ENCODE peak calls at places on chromosomes 5 and 9, in five cellular contexts. One of them, this sample, is unnamed. For H3K4me1, the result is how much of the 10 kb centered on the place peaks cover.

GRCh38 chr9:121288874-121289553 is 21.1 kb downstream of the GSN start:
- DNase-seq in lower lobe of right lung: peak
- DNase-seq in cardiac muscle cell: peak
- DNase-seq in suprapubic skin: peak
- DNase-seq in body of pancreas: peak
- DNase-seq in this sample: peak

GRCh38 chr5:22316291-22316690 is 536.9 kb downstream of the CDH12 start:
- DNase-seq in lower lobe of right lung: no peak
- DNase-seq in cardiac muscle cell: no peak
- DNase-seq in suprapubic skin: no peak
- DNase-seq in body of pancreas: no peak
- DNase-seq in this sample: no peak

GRCh38 chr9:127520941-127521918 is 69.9 kb downstream of the LRSAM1 start:
- DNase-seq in lower lobe of right lung: no peak
- DNase-seq in cardiac muscle cell: peak
- DNase-seq in suprapubic skin: no peak
- DNase-seq in body of pancreas: no peak
- DNase-seq in this sample: no peak

GRCh38 chr9:113381909-113382411 is 5.2 kb upstream of the HDHD3 start:
- DNase-seq in lower lobe of right lung: no peak
- DNase-seq in cardiac muscle cell: no peak
- DNase-seq in suprapubic skin: no peak
- DNase-seq in body of pancreas: peak
- DNase-seq in this sample: no peak

GRCh38 chr5:60929024-60929423 is 15.8 kb downstream of the ERCC8 start:
- DNase-seq in lower lobe of right lung: no peak
- DNase-seq in cardiac muscle cell: peak
- DNase-seq in suprapubic skin: no peak
- DNase-seq in body of pancreas: no peak
- DNase-seq in this sample: no peak

GRCh38 chr5:40383719-40384651 is 295.7 kb upstream of the PTGER4 start:
- DNase-seq in lower lobe of right lung: no peak
- DNase-seq in cardiac muscle cell: peak
- DNase-seq in suprapubic skin: no peak
- DNase-seq in body of pancreas: no peak
- DNase-seq in this sample: no peak

GRCh38 chr9:36867672-36868471 is 166.2 kb downstream of the PAX5 start:
- DNase-seq in lower lobe of right lung: no peak
- DNase-seq in cardiac muscle cell: no peak
- DNase-seq in suprapubic skin: no peak
- DNase-seq in body of pancreas: peak
- DNase-seq in this sample: peak

GRCh38 chr5:76386360-76386759 is 16.7 kb upstream of the IQGAP2 start:
- DNase-seq in lower lobe of right lung: peak
- DNase-seq in cardiac muscle cell: no peak
- DNase-seq in suprapubic skin: no peak
- DNase-seq in body of pancreas: peak
- DNase-seq in this sample: peak

GRCh38 chr9:83403864-83404263 is 134.3 kb downstream of the FRMD3 start:
- DNase-seq in lower lobe of right lung: no peak
- DNase-seq in cardiac muscle cell: peak
- DNase-seq in suprapubic skin: no peak
- DNase-seq in body of pancreas: no peak
- DNase-seq in this sample: no peak

GRCh38 chr5:2780421-2781171 is 29.1 kb upstream of the IRX2 start:
- DNase-seq in lower lobe of right lung: peak
- DNase-seq in cardiac muscle cell: no peak
- DNase-seq in suprapubic skin: no peak
- DNase-seq in body of pancreas: no peak
- DNase-seq in this sample: no peak

GRCh38 chr9:95129651-95130291 is 187.7 kb downstream of the FANCC start:
- DNase-seq in lower lobe of right lung: no peak
- DNase-seq in cardiac muscle cell: no peak
- DNase-seq in suprapubic skin: no peak
- DNase-seq in body of pancreas: peak
- DNase-seq in this sample: no peak

GRCh38 chr9:121838757-121839669 is 187.6 kb downstream of the DAB2IP start:
- DNase-seq in lower lobe of right lung: no peak
- DNase-seq in cardiac muscle cell: peak
- DNase-seq in suprapubic skin: no peak
- DNase-seq in body of pancreas: no peak
- DNase-seq in this sample: no peak

GRCh38 chr9:6899274-6899673 is 141.5 kb downstream of the KDM4C start:
- DNase-seq in lower lobe of right lung: no peak
- DNase-seq in cardiac muscle cell: no peak
- DNase-seq in suprapubic skin: no peak
- DNase-seq in body of pancreas: no peak
- DNase-seq in this sample: peak

GRCh38 chr5:124162782-124163532 is 583.5 kb downstream of the ZNF608 start:
- DNase-seq in lower lobe of right lung: no peak
- DNase-seq in cardiac muscle cell: no peak
- DNase-seq in suprapubic skin: no peak
- DNase-seq in body of pancreas: peak
- DNase-seq in this sample: peak

GRCh38 chr9:107000218-107000617 is 137.3 kb downstream of the ZNF462 start:
- DNase-seq in lower lobe of right lung: no peak
- DNase-seq in cardiac muscle cell: no peak
- DNase-seq in suprapubic skin: no peak
- DNase-seq in body of pancreas: no peak
- DNase-seq in this sample: no peak

GRCh38 chr5:88660326-88660946 is 222.5 kb downstream of the MEF2C start:
- DNase-seq in lower lobe of right lung: no peak
- DNase-seq in cardiac muscle cell: peak
- DNase-seq in suprapubic skin: no peak
- DNase-seq in body of pancreas: no peak
- DNase-seq in this sample: peak

GRCh38 chr5:133827001-133827400 is 141.4 kb downstream of the C5orf15 start:
- DNase-seq in lower lobe of right lung: no peak
- DNase-seq in cardiac muscle cell: no peak
- DNase-seq in suprapubic skin: peak
- DNase-seq in body of pancreas: peak
- DNase-seq in this sample: no peak

GRCh38 chr5:112844489-112844888 is 16.6 kb upstream of the SRP19 start:
- DNase-seq in lower lobe of right lung: no peak
- DNase-seq in cardiac muscle cell: no peak
- DNase-seq in suprapubic skin: no peak
- DNase-seq in body of pancreas: no peak
- DNase-seq in this sample: no peak

GRCh38 chr9:128919409-128919808 is 1.4 kb upstream of the PHYHD1 start:
- DNase-seq in lower lobe of right lung: no peak
- DNase-seq in cardiac muscle cell: no peak
- DNase-seq in suprapubic skin: no peak
- DNase-seq in body of pancreas: peak
- DNase-seq in this sample: no peak
- H3K4me1 ChIP-seq in lower lobe of right lung: half or more
- H3K4me1 ChIP-seq in cardiac muscle cell: under half
- H3K4me1 ChIP-seq in suprapubic skin: half or more
- H3K4me1 ChIP-seq in body of pancreas: half or more
- H3K4me1 ChIP-seq in this sample: under half

GRCh38 chr9:115202960-115203751 is 85.2 kb upstream of the TNC start:
- DNase-seq in lower lobe of right lung: no peak
- DNase-seq in cardiac muscle cell: no peak
- DNase-seq in suprapubic skin: no peak
- DNase-seq in body of pancreas: no peak
- DNase-seq in this sample: no peak
- TF ChIP-seq CTCF in lower lobe of right lung: no peak
- TF ChIP-seq CTCF in cardiac muscle cell: no peak
- TF ChIP-seq CTCF in suprapubic skin: no peak
- TF ChIP-seq CTCF in body of pancreas: no peak
- TF ChIP-seq CTCF in this sample: no peak

GRCh38 chr9:108475813-108476212 is 380.0 kb downstream of the ACTL7B start:
- DNase-seq in lower lobe of right lung: no peak
- DNase-seq in cardiac muscle cell: no peak
- DNase-seq in suprapubic skin: no peak
- DNase-seq in body of pancreas: no peak
- DNase-seq in this sample: no peak
- H3K4me1 ChIP-seq in lower lobe of right lung: under half
- H3K4me1 ChIP-seq in cardiac muscle cell: under half
- H3K4me1 ChIP-seq in suprapubic skin: under half
- H3K4me1 ChIP-seq in body of pancreas: under half
- H3K4me1 ChIP-seq in this sample: under half

GRCh38 chr5:66863343-66864170 is 267.4 kb downstream of the MAST4 start:
- DNase-seq in lower lobe of right lung: no peak
- DNase-seq in cardiac muscle cell: peak
- DNase-seq in suprapubic skin: no peak
- DNase-seq in body of pancreas: no peak
- DNase-seq in this sample: peak

GRCh38 chr5:66867622-66868322 is 271.6 kb downstream of the MAST4 start:
- DNase-seq in lower lobe of right lung: no peak
- DNase-seq in cardiac muscle cell: no peak
- DNase-seq in suprapubic skin: no peak
- DNase-seq in body of pancreas: no peak
- DNase-seq in this sample: no peak

GRCh38 chr5:66860199-66860975 is 264.2 kb downstream of the MAST4 start:
- DNase-seq in lower lobe of right lung: no peak
- DNase-seq in cardiac muscle cell: peak
- DNase-seq in suprapubic skin: no peak
- DNase-seq in body of pancreas: no peak
- DNase-seq in this sample: peak

GRCh38 chr5:66861402-66861801 is 265.2 kb downstream of the MAST4 start:
- DNase-seq in lower lobe of right lung: no peak
- DNase-seq in cardiac muscle cell: no peak
- DNase-seq in suprapubic skin: no peak
- DNase-seq in body of pancreas: no peak
- DNase-seq in this sample: no peak

GRCh38 chr5:66864240-66864884 is 268.2 kb downstream of the MAST4 start:
- DNase-seq in lower lobe of right lung: no peak
- DNase-seq in cardiac muscle cell: peak
- DNase-seq in suprapubic skin: no peak
- DNase-seq in body of pancreas: peak
- DNase-seq in this sample: no peak
- TF ChIP-seq CTCF in lower lobe of right lung: peak
- TF ChIP-seq CTCF in cardiac muscle cell: peak
- TF ChIP-seq CTCF in suprapubic skin: no peak
- TF ChIP-seq CTCF in body of pancreas: peak
- TF ChIP-seq CTCF in this sample: no peak

GRCh38 chr9:124268248-124268647 is 10.5 kb downstream of the NEK6 start:
- DNase-seq in lower lobe of right lung: no peak
- DNase-seq in cardiac muscle cell: no peak
- DNase-seq in suprapubic skin: no peak
- DNase-seq in body of pancreas: no peak
- DNase-seq in this sample: no peak
- H3K4me1 ChIP-seq in lower lobe of right lung: half or more
- H3K4me1 ChIP-seq in cardiac muscle cell: under half
- H3K4me1 ChIP-seq in suprapubic skin: half or more
- H3K4me1 ChIP-seq in body of pancreas: half or more
- H3K4me1 ChIP-seq in this sample: half or more

DNA sequence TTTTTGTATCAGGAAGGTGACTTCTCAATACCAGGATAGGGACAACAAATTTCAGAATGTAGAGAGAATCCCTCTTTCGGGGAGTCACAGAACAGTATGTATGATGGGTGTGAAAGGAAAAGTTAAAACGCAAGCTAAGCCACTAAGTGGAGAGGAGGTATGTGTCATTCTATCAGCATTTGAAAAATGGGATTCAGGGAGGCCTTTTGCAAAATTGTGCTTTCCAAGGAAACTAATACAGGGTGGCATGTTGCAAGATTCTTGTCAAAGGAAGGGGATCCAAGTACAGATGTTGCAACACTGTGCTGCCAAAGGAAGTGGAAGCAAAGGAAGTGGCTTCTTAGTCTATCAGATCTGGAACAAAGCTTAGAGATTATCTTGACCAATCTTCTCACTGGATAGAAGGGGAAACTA is 12.6 kb upstream of the TNIP1 start:
- DNase-seq in lower lobe of right lung: no peak
- DNase-seq in cardiac muscle cell: peak
- DNase-seq in suprapubic skin: no peak
- DNase-seq in body of pancreas: no peak
- DNase-seq in this sample: no peak
- TF ChIP-seq CTCF in lower lobe of right lung: no peak
- TF ChIP-seq CTCF in cardiac muscle cell: no peak
- TF ChIP-seq CTCF in suprapubic skin: no peak
- TF ChIP-seq CTCF in body of pancreas: no peak
- TF ChIP-seq CTCF in this sample: no peak

This sample was measured in mucosa of descending colon.